ENCODE peak calls at places on chromosomes 11 and 22, in ten cellular contexts. C is HCT116; P is adipocyte; Y is CD8-positive, alpha-beta memory T cell; J is A549; V is tibial nerve; B is BE2C; U is prostate gland; T is cardiac muscle cell; O is GM23248. N is an unnamed sample. For H3K4me1 and H3K9me3, the result is how much of the 10 kb centered on the place peaks cover.

GRCh38 chr11:8283510-8284272 is 20.0 kb upstream of the LMO1 start:
- DNase-seq in J (no peak), U (no peak), V (no peak), B (peak), C (no peak), P (no peak), T (peak), O (peak), Y (no peak), N (no peak)

GRCh38 chr11:119896387-119897045 is 167.5 kb upstream of the NECTIN1 start:
- DNase-seq in C (no peak), J (no peak), V (no peak), T (no peak), P (no peak), B (no peak), U (no peak), O (no peak), Y (no peak), N (no peak)

GRCh38 chr22:28670691-28671261 is 8.9 kb downstream of the TTC28 start:
- DNase-seq in J (no peak), O (no peak), U (no peak), T (no peak), B (no peak), P (no peak), C (no peak), Y (no peak), V (no peak), N (no peak)

GRCh38 chr11:119474682-119475596 is 52.0 kb upstream of the THY1 start:
- DNase-seq in Y (peak), C (no peak), J (peak), U (peak), B (peak), V (peak), T (peak), O (peak), P (peak), N (peak)

GRCh38 chr11:123180574-123180973 is 14.5 kb downstream of the CLMP start:
- DNase-seq in Y (no peak), T (no peak), V (no peak), O (peak), P (peak), C (no peak), J (no peak), B (no peak), U (no peak), N (no peak)

GRCh38 chr11:73384871-73385692 is 8.9 kb downstream of the RELT start:
- DNase-seq in O (no peak), V (no peak), C (no peak), B (no peak), T (no peak), P (peak), U (no peak), J (no peak), Y (no peak), N (no peak)

GRCh38 chr11:43736502-43737193 is 56.1 kb downstream of the HSD17B12 start:
- DNase-seq in O (peak), Y (no peak), P (peak), T (peak), J (no peak), B (no peak), U (no peak), V (no peak), C (no peak), N (no peak)

GRCh38 chr11:6468712-6469495 is 4.8 kb downstream of the TRIM3 start:
- DNase-seq in V (peak), B (peak), T (peak), C (peak), J (peak), P (peak), Y (no peak), U (peak), O (peak), N (peak)

GRCh38 chr11:43576834-43577521 is 103.6 kb upstream of the HSD17B12 start:
- DNase-seq in T (peak), C (peak), O (peak), P (peak), B (peak), U (no peak), V (peak), J (peak), Y (no peak), N (peak)

GRCh38 chr22:22706253-22706940 is 62.0 kb downstream of the GGTLC2 start:
- DNase-seq in J (no peak), U (no peak), Y (no peak), C (no peak), B (no peak), V (no peak), O (no peak), T (no peak), P (no peak), N (no peak)

GRCh38 chr11:71194702-71195101 is 57.7 kb downstream of the SHANK2 start:
- DNase-seq in C (no peak), Y (no peak), O (no peak), J (no peak), T (no peak), V (no peak), P (no peak), U (no peak), B (no peak), N (peak)

GRCh38 chr11:25943777-25944661 is 387.9 kb upstream of the ANO3 start:
- DNase-seq in B (peak), C (no peak), P (no peak), V (no peak), U (no peak), T (no peak), O (no peak), J (no peak), Y (no peak), N (peak)

GRCh38 chr11:114191893-114192292 is 104.3 kb upstream of the NNMT start:
- DNase-seq in U (no peak), T (no peak), J (no peak), P (no peak), C (no peak), B (no peak), O (no peak), V (no peak), Y (no peak), N (no peak)

GRCh38 chr22:25134028-25134427 is 65.6 kb upstream of the CRYBB3 start:
- DNase-seq in T (no peak), P (no peak), C (no peak), B (no peak), U (peak), O (no peak), J (no peak), V (no peak), Y (no peak), N (peak)

GRCh38 chr22:27732391-27732790 is 69.2 kb downstream of the MN1 start:
- DNase-seq in Y (no peak), O (no peak), P (no peak), T (no peak), J (no peak), B (no peak), C (no peak), V (no peak), U (no peak), N (no peak)

DNA sequence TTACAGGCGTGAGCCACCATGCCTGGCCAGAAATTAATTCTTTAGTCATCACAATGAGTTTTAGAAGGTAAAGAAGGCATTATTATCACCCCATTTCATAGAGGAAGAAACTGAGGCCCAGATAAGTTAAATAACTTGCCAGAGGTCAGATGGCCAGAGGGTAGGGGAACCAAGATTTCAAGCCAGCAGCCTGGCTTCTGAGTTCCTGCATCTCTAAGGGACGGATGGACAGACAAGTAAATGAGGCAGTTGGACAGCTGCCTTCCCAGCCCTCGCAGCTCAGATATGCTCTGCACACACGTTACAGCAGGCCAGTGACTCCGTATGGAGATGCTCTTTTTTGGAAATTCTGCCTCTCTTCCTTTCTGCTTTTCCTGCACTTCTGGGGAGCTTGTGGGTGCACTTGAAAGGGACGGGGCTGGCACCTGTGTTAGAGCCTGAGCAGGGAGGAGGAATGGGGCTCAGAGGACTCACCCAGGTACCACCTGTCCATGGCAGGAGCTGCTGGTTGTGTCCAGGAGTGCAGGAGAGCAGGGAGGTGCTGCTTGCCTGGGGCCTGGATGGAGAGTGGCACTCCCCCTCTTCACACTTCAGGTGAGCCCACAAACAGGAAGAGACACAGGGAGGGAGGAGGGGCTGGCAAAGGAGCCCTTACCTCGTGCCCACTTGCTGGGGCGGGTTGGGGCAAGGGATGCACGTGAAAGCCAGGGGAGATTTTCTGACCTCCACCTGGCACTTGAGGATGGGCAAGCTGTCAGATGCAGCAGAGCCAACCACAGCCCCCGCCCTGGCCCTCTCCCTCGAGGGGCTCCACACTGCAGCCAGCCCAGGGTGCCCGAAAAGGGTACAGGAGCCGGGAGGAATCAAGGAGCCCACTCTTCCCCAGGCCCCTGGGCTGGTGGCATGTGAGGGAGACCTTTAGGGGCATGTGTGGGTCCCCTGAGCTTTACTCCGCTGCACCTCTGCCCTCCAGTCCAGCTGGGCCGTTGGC is 3.3 kb upstream of the FXYD2 start:
- DNase-seq in B (no peak), U (no peak), C (no peak), P (no peak), Y (no peak), T (no peak), J (no peak), O (no peak), V (no peak), N (no peak)
- H3K4me1 ChIP-seq in B (under half), U (under half), C (under half), P (under half), Y (half or more), T (under half), J (half or more), O (under half), V (under half), N (under half)

GRCh38 chr22:49437356-49437755 is 390.3 kb downstream of the BRD1 start:
- DNase-seq in O (no peak), C (no peak), Y (no peak), B (no peak), V (no peak), U (no peak), J (no peak), P (no peak), T (no peak), N (no peak)

GRCh38 chr22:49433717-49434611 is 393.7 kb downstream of the BRD1 start:
- DNase-seq in P (no peak), C (no peak), Y (no peak), T (no peak), B (peak), J (peak), V (no peak), U (no peak), O (no peak), N (no peak)

GRCh38 chr22:49437956-49438355 is 389.7 kb downstream of the BRD1 start:
- DNase-seq in Y (no peak), V (no peak), O (no peak), J (no peak), B (no peak), C (no peak), T (no peak), P (no peak), U (no peak), N (no peak)

GRCh38 chr22:49436056-49436455 is 391.6 kb downstream of the BRD1 start:
- DNase-seq in P (no peak), C (no peak), B (no peak), T (no peak), O (no peak), J (no peak), Y (no peak), V (no peak), U (no peak), N (no peak)

GRCh38 chr22:49435596-49435995 is 392.1 kb downstream of the BRD1 start:
- DNase-seq in B (no peak), V (no peak), U (no peak), Y (no peak), T (no peak), O (no peak), J (no peak), C (no peak), P (no peak), N (no peak)
- H3K9me3 ChIP-seq in B (under half), V (under half), U (under half), Y (under half), T (under half), O (under half), J (under half), C (under half), P (under half), N (under half)

DNA sequence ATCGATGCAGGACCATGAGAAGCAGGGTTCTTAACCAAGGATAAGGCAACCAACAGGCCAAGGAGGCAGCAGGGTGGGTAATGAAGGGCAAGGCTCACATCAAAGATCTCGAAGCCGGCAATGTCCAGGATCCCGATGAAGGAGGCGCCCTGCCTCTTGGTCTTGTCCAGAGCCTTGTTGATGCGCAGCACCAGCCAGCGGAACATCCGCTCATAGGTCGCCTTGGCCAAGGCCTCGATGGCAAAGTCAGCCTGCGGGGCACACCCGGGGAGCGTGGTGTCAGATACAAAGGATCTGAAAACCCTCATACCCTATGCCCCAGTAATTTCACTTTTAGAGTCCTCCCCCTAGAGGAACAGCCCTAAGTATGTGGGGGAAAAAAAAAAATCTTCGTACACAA is 63.5 kb downstream of the APOL1 start:
- DNase-seq in T (no peak), Y (no peak), P (no peak), J (no peak), V (no peak), O (no peak), U (no peak), C (no peak), B (no peak), N (no peak)
- H3K4me3 ChIP-seq in T (no peak), Y (no peak), P (no peak), J (no peak), V (no peak), O (no peak), U (no peak), C (no peak), B (no peak), N (no peak)

DNA sequence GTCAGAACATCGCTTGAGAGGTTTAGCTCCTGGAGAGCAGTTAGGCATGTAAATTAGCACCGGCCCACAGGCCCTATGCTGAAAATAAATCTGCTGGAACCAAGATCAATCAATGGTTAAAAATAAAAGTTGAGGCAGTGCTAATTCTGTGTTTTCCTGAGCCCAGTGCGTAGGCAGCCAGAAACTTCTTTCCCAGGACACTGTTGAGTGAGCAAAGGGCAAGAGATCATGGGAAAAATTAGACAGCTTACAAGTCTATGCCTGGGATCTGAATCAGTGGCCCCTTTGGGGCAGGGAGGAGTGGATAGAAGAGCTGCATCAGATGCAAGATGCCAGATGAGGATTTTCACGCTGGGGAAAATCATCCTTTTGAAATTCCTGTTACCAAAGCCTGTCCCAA is 539.2 kb downstream of the BUD13 start:
- DNase-seq in P (no peak), O (no peak), T (no peak), V (no peak), Y (no peak), B (no peak), C (no peak), U (no peak), J (no peak), N (no peak)
- H3K4me1 ChIP-seq in P (under half), O (under half), T (under half), V (under half), Y (under half), B (under half), C (under half), U (under half), J (under half), N (under half)

DNA sequence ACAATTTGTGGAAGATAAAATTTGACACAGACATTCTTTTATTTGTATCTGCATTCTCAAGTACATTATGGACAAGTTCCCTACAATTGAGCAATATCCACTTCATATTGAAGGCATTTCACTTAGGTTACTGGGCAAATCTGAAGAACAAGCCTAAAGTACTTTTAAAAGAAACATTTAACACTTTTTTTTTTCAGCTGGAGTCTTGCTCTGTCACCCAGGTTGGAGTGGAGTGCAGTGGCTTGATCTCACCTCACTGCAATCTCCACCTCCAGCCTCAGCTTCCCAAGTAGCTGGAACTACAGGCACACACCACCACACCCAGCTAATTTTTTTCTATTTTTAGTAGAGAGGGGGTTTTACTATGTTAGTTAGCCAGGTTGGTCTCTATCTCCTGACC is 70.2 kb downstream of the OR4C45 start:
- DNase-seq in B (no peak), Y (no peak), J (no peak), U (no peak), T (no peak), P (no peak), V (no peak), C (no peak), O (no peak), N (no peak)
- H3K9me3 ChIP-seq in B (under half), Y (under half), J (under half), U (under half), T (under half), P (under half), V (under half), C (under half), O (under half), N (under half)

GRCh38 chr11:67441082-67441683 is 2.1 kb downstream of the CORO1B start:
- DNase-seq in J (no peak), V (no peak), Y (no peak), C (no peak), U (no peak), P (no peak), B (no peak), O (no peak), T (no peak), N (no peak)

GRCh38 chr11:67442504-67443398 is 525 bp downstream of the CORO1B start:
- DNase-seq in T (no peak), J (no peak), O (peak), P (no peak), V (no peak), Y (no peak), B (no peak), U (no peak), C (no peak), N (no peak)

GRCh38 chr11:67440229-67441081 is 2.8 kb downstream of the CORO1B start:
- DNase-seq in P (no peak), J (no peak), V (no peak), O (no peak), U (no peak), Y (no peak), C (no peak), B (no peak), T (no peak), N (no peak)

GRCh38 chr11:67439321-67440228 is 2.1 kb upstream of the PTPRCAP start:
- DNase-seq in P (peak), T (peak), V (peak), O (peak), J (peak), Y (no peak), C (no peak), B (peak), U (no peak), N (peak)

DNA sequence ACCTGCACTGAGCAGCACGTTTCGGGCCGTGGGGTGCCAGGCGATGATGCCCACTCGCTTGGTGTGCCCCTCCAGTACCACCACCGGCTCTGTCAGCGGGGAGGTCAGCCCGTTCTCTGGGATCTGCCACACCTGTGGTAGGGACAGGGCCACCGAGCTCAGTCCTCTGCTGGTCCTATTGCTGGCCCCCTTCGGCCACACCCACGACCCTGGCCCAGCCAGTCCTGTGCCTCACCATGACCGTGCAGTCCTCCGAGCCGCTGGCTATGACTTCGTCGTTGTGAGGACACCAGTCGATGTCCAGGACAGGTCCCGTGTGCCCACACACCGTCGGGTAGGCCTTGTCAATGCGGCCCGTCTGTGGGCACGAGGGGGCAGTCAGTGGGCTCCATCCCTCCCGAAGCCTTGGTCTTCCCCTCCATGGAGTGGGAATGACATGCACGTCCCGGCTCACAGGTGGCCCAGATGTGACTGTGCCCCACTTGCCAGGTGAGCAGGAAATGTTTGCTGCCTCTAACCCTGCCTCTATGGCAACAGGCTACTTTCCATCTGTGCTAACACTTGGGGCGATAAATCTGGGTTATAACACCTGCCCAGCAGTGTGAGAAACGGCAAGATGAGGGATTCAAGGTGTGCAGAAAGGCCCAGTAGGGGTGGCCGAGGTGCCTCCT is 1.4 kb downstream of the CORO1B start:
- DNase-seq in V (no peak), U (no peak), B (no peak), Y (no peak), O (no peak), J (no peak), T (no peak), C (no peak), P (no peak), N (no peak)
- H3K4me3 ChIP-seq in V (no peak), U (peak), B (no peak), Y (no peak), O (peak), J (no peak), T (no peak), C (peak), P (peak), N (no peak)

DNA sequence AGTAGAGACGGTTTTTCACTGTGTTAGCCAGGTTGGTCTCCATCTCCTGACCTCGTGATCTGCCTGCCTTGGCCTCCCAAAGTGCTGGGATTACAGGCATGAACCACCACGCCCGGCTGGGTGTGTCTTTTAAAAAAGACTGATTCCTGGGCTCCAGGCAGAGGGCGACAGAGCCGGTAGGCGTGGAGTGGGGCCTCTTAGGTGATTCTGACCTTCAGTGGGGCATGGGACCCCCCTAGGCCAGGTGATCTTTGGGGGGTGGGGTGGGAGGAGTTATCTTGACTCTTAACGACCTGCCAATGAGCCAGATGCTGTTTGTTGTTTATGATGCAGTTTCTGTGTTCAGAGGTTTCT is 12.9 kb upstream of the SORL1-AS1 start:
- DNase-seq in T (no peak), O (no peak), P (no peak), C (no peak), B (no peak), U (no peak), V (no peak), Y (no peak), J (no peak), N (no peak)
- H3K4me1 ChIP-seq in T (under half), O (under half), P (under half), C (half or more), B (under half), U (under half), V (under half), Y (half or more), J (under half), N (under half)

N was measured in small intestine.